ENCODE peak calls at places on chromosomes 1 and 21, in nine cellular contexts. P is frontal cortex; W is fibroblast of the aortic adventitia; H is EH; V is lung microvascular endothelial cell; G is T-cell; I is SHP77 treated with DMSO at 0.1 percent for 48 hours; T is activated naive CD4-positive, alpha-beta T cell treated with anti-CD3 and anti-CD28 coated beads, Interleukin-2, amount 50 U/mL, for 16 hours; K is CD4-positive, alpha-beta T cell. C is an unnamed sample.

GRCh38 chr1:20710450-20711284 is 7.1 kb downstream of the KIF17 start:
- DNase-seq in P (no peak), W (no peak), G (no peak), K (no peak), I (no peak), H (no peak), T (no peak), V (peak), C (no peak)

GRCh38 chr1:150477320-150477719 is 9.9 kb upstream of the TARS2 start:
- DNase-seq in W (no peak), V (no peak), T (no peak), K (no peak), I (no peak), H (peak), G (no peak), P (no peak), C (no peak)

GRCh38 chr1:75672528-75673393 is 51.7 kb upstream of the ACADM start:
- DNase-seq in G (no peak), P (no peak), I (no peak), T (no peak), K (no peak), W (peak), H (peak), V (no peak), C (no peak)

GRCh38 chr1:162881590-162881989 is 20.6 kb upstream of the CCDC190 start:
- DNase-seq in P (no peak), K (no peak), V (no peak), W (no peak), H (no peak), I (no peak), T (no peak), G (no peak), C (no peak)

GRCh38 chr1:55416164-55416842 is 201.1 kb upstream of the USP24 start:
- DNase-seq in T (no peak), G (no peak), W (no peak), V (no peak), I (no peak), P (no peak), H (no peak), K (no peak), C (no peak)

GRCh38 chr1:113641396-113641795 is 117.9 kb downstream of the PHTF1 start:
- DNase-seq in K (no peak), G (no peak), V (no peak), I (no peak), H (no peak), P (no peak), T (no peak), W (no peak), C (no peak)

GRCh38 chr21:35510294-35510693 is 461.2 kb upstream of the RUNX1 start:
- DNase-seq in W (no peak), K (no peak), I (no peak), V (no peak), P (no peak), H (no peak), G (no peak), T (no peak), C (no peak)

GRCh38 chr1:35555601-35556477 is 1.4 kb downstream of the KIAA0319L start:
- DNase-seq in W (peak), I (peak), P (no peak), K (no peak), T (no peak), H (peak), G (no peak), V (no peak), C (no peak)

GRCh38 chr1:219391297-219391696 is 217.6 kb downstream of the LYPLAL1 start:
- DNase-seq in I (no peak), H (no peak), W (no peak), P (no peak), G (no peak), T (no peak), V (no peak), K (no peak), C (no peak)

GRCh38 chr1:116472431-116472961 is 98.3 kb downstream of the CD58 start:
- DNase-seq in T (no peak), I (no peak), P (no peak), K (no peak), H (peak), G (no peak), V (no peak), W (peak), C (no peak)

GRCh38 chr1:42439940-42440339 is 15.9 kb downstream of the ZMYND12 start:
- DNase-seq in T (no peak), K (no peak), H (peak), P (no peak), V (peak), W (peak), I (no peak), G (no peak), C (no peak)

GRCh38 chr21:27154451-27155129 is 187.7 kb upstream of the ADAMTS5 start:
- DNase-seq in V (no peak), T (no peak), G (no peak), I (no peak), H (peak), K (no peak), P (no peak), W (peak), C (no peak)

GRCh38 chr1:181250038-181250437 is 161.5 kb downstream of the IER5 start:
- DNase-seq in I (no peak), V (peak), K (no peak), T (no peak), G (no peak), H (no peak), P (no peak), W (no peak), C (no peak)

GRCh38 chr1:18116777-18117176 is 9.2 kb downstream of the IGSF21 start:
- DNase-seq in V (no peak), T (no peak), K (no peak), W (no peak), H (no peak), I (no peak), G (no peak), P (no peak), C (no peak)

GRCh38 chr1:163172596-163172995 is 30.1 kb downstream of the RGS5 start:
- DNase-seq in V (no peak), T (no peak), P (no peak), K (no peak), I (no peak), H (peak), G (no peak), W (peak), C (no peak)

GRCh38 chr1:164588388-164589341 is 29.7 kb downstream of the PBX1 start:
- DNase-seq in W (peak), I (no peak), K (no peak), P (no peak), T (no peak), H (peak), G (no peak), V (peak), C (no peak)

GRCh38 chr1:41739061-41739955 is 179.4 kb downstream of the HIVEP3 start:
- DNase-seq in I (no peak), K (peak), V (no peak), P (no peak), H (peak), W (peak), T (peak), G (peak), C (peak)

GRCh38 chr1:166933137-166933536 is 42.2 kb downstream of the ILDR2 start:
- DNase-seq in P (no peak), W (no peak), V (no peak), K (no peak), G (no peak), I (no peak), H (no peak), T (no peak), C (no peak)

GRCh38 chr1:87252406-87252805 is 76.3 kb upstream of the LMO4 start:
- DNase-seq in W (peak), T (no peak), G (no peak), P (no peak), K (no peak), I (no peak), V (no peak), H (peak), C (no peak)

GRCh38 chr1:178143730-178144343 is 49.9 kb downstream of the RASAL2 start:
- DNase-seq in H (peak), T (no peak), G (no peak), P (no peak), V (no peak), K (no peak), I (no peak), W (peak), C (no peak)

GRCh38 chr1:52032124-52032784 is 1.4 kb downstream of the KTI12 start:
- DNase-seq in V (no peak), W (no peak), I (no peak), H (no peak), P (peak), T (no peak), G (no peak), K (no peak), C (no peak)

GRCh38 chr1:74432325-74432724 is 80.1 kb downstream of the LRRC53 start:
- DNase-seq in P (no peak), V (no peak), I (no peak), T (no peak), K (no peak), H (no peak), G (no peak), W (no peak), C (no peak)

GRCh38 chr21:44907225-44907965 is 13.3 kb downstream of the ITGB2 start:
- DNase-seq in H (no peak), V (no peak), G (no peak), W (no peak), T (no peak), I (no peak), P (no peak), K (no peak), C (no peak)

GRCh38 chr1:44826375-44827196 is 16.5 kb downstream of the PTCH2 start:
- DNase-seq in G (no peak), K (no peak), P (no peak), I (no peak), H (peak), V (no peak), W (peak), T (no peak), C (no peak)

GRCh38 chr1:49765034-49765433 is 258.7 kb downstream of the AGBL4 start:
- DNase-seq in W (no peak), H (no peak), K (no peak), V (peak), T (no peak), I (no peak), P (no peak), G (no peak), C (no peak)

GRCh38 chr21:42146821-42147220 is 72.1 kb upstream of the ABCG1 start:
- DNase-seq in V (no peak), P (no peak), W (no peak), I (no peak), K (no peak), T (no peak), G (no peak), H (no peak), C (no peak)

GRCh38 chr1:22849770-22850169 is 122.9 kb downstream of the LACTBL1 start:
- DNase-seq in I (no peak), H (no peak), W (no peak), V (no peak), T (no peak), K (no peak), G (no peak), P (no peak), C (no peak)

GRCh38 chr1:1946540-1946939 is 27.5 kb upstream of the TMEM52 start:
- DNase-seq in I (peak), P (no peak), V (no peak), H (peak), W (peak), G (no peak), K (no peak), T (no peak), C (no peak)

GRCh38 chr1:180181048-180181447 is 26.4 kb downstream of the QSOX1 start:
- DNase-seq in H (peak), T (no peak), G (no peak), V (peak), P (no peak), K (no peak), I (no peak), W (peak), C (no peak)

GRCh38 chr1:27569088-27569459 is 34.9 kb downstream of the AHDC1 start:
- DNase-seq in V (no peak), W (no peak), I (no peak), K (no peak), H (peak), G (no peak), T (no peak), P (no peak), C (no peak)

GRCh38 chr1:84253891-84254290 is 47.6 kb upstream of the SAMD13 start:
- DNase-seq in V (no peak), K (no peak), I (peak), W (peak), T (no peak), G (no peak), H (peak), P (peak), C (no peak)

GRCh38 chr21:31878831-31879230 is 6.0 kb downstream of the HUNK start:
- DNase-seq in K (no peak), T (no peak), I (no peak), W (no peak), P (no peak), V (no peak), H (no peak), G (no peak), C (no peak)

GRCh38 chr1:51569284-51570062 is 47.4 kb upstream of the OSBPL9 start:
- DNase-seq in G (peak), V (peak), H (peak), P (no peak), T (peak), W (peak), I (no peak), K (no peak), C (no peak)

GRCh38 chr1:237562247-237562823 is 328.4 kb downstream of the ZP4 start:
- DNase-seq in G (no peak), P (no peak), K (no peak), H (peak), V (peak), W (peak), T (no peak), I (peak), C (no peak)

GRCh38 chr1:12129624-12130023 is 37.2 kb upstream of the TNFRSF1B start:
- DNase-seq in G (no peak), W (no peak), I (no peak), T (no peak), V (no peak), H (no peak), P (no peak), K (no peak), C (no peak)